ENCODE peak calls at places on chromosomes 1 and 21, in five cellular contexts. C is Caco-2, H is ovary, W is psoas muscle, L is lung. I is an unnamed sample.
A peak's percentile ranks its signal among the peaks of the same experiment; 100 is the strongest.

GRCh38 chr1:227785812-227786608 is 29.5 kb upstream of the PRSS38 start:
- DNase-seq in L (peak; percentile 26), H (no peak), W (peak; percentile 46), C (no peak), I (no peak)

GRCh38 chr21:42161401-42161956 is 57.5 kb upstream of the ABCG1 start:
- DNase-seq in W (no peak), L (no peak), C (no peak), H (no peak), I (no peak)

GRCh38 chr1:94705755-94706154 is 114.4 kb upstream of the SLC44A3 start:
- DNase-seq in H (no peak), L (no peak), C (no peak), W (no peak), I (no peak)

GRCh38 chr1:54402896-54403295 is 3.3 kb downstream of the SSBP3 start:
- DNase-seq in C (no peak), L (no peak), W (no peak), H (no peak), I (no peak)

GRCh38 chr1:184555665-184556641 is 169.1 kb downstream of the C1orf21 start:
- DNase-seq in W (no peak), C (no peak), H (no peak), L (no peak), I (no peak)

GRCh38 chr1:10155087-10155712 is 55.2 kb upstream of the KIF1B start:
- DNase-seq in H (no peak), C (no peak), W (no peak), L (no peak), I (no peak)

GRCh38 chr1:201259476-201260235 is 23.6 kb upstream of the PKP1 start:
- DNase-seq in C (no peak), H (no peak), W (no peak), L (no peak), I (no peak)

GRCh38 chr1:64387382-64388066 is 82.4 kb upstream of the CACHD1 start:
- DNase-seq in L (no peak), C (no peak), H (peak; percentile 35), W (no peak), I (no peak)

GRCh38 chr1:100791586-100791985 is 72.0 kb downstream of the VCAM1 start:
- DNase-seq in H (no peak), W (no peak), L (no peak), C (no peak), I (no peak)

GRCh38 chr1:203368624-203369451 is 17.9 kb upstream of the FMOD start:
- DNase-seq in L (peak; percentile 54), W (peak; percentile 85), H (peak; percentile 65), C (peak; percentile 34), I (no peak)

GRCh38 chr1:247331526-247332214 is at the start of gene ZNF496:
- DNase-seq in H (peak; percentile 92), L (peak; percentile 79), C (peak; percentile 91), W (peak; percentile 95), I (peak; percentile 89)

GRCh38 chr1:41622859-41623732 is 138.6 kb upstream of the EDN2 start:
- DNase-seq in L (no peak), W (no peak), C (no peak), H (no peak), I (no peak)

GRCh38 chr1:61956774-61957173 is 214.5 kb downstream of the PATJ start:
- DNase-seq in L (no peak), C (no peak), W (no peak), H (no peak), I (no peak)

GRCh38 chr1:6472391-6472790 is 6.4 kb upstream of the TNFRSF25 start:
- DNase-seq in W (no peak), H (no peak), C (peak; percentile 39), L (no peak), I (no peak)

GRCh38 chr1:56522680-56523079 is 56.7 kb downstream of the PLPP3 start:
- DNase-seq in L (no peak), H (no peak), W (no peak), C (no peak), I (no peak)

GRCh38 chr1:34693081-34693480 is 61.8 kb upstream of the GJB5 start:
- DNase-seq in H (no peak), W (no peak), L (no peak), C (no peak), I (no peak)

GRCh38 chr1:154474802-154475201 is 27.2 kb upstream of the TDRD10 start:
- DNase-seq in C (no peak), H (no peak), L (peak; percentile 81), W (no peak), I (no peak)

GRCh38 chr1:40802078-40803075 is 18.8 kb downstream of the KCNQ4 start:
- DNase-seq in L (peak; percentile 83), H (peak; percentile 90), W (peak; percentile 93), C (peak; percentile 32), I (peak; percentile 87)

GRCh38 chr1:46575300-46575699 is 23.9 kb upstream of the KNCN start:
- DNase-seq in C (no peak), L (no peak), H (no peak), W (no peak), I (peak; percentile 26)

GRCh38 chr21:21232320-21232719 is 234.1 kb downstream of the NCAM2 start:
- DNase-seq in W (no peak), L (no peak), H (no peak), C (peak; percentile 3), I (peak; percentile 4)

GRCh38 chr1:207393610-207394009 is 60.5 kb upstream of the CR2 start:
- DNase-seq in L (no peak), H (no peak), C (no peak), W (no peak), I (no peak)

DNA sequence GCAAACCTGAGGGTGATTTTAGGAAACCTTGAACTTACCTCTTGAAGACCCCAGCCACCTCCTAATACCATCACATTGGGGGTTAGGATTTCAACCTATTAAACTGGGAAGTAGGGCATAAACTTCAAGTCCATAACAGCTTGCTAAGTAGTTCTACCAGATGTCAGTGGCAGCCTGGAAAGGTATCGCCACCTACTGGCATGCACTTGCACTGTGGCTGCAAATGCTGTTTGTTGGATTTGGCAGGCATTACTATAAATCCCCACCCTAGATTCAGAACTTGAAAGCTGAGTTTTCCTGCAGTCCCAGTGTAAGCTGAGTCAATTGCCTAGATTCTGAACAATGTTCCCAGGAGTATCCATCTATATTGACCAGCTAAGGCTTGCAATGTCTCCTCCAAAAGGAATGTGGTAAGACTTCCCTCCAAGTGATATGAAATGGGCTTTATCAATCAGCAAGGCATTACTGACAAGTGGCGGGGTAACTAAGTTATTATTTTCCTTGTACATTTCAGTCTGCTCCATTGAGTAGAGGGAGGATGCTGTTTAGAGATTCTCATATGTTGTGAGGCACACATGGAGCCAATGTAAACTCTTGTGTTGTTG is 474.5 kb downstream of the PTPRC start:
- DNase-seq in L (peak; percentile 53), H (no peak), C (peak; percentile 59), W (no peak), I (peak; percentile 29)
- TF ChIP-seq CTCF in L (peak; percentile 74), H (no peak), C (peak; percentile 71), W (peak; percentile 40), I (peak; percentile 58)

GRCh38 chr1:243712890-243713425 is 137.1 kb downstream of the AKT3 start:
- DNase-seq in L (no peak), H (no peak), W (no peak), C (no peak), I (no peak)
- TF ChIP-seq CTCF in L (no peak), H (no peak), W (peak; percentile 8), C (peak; percentile 21), I (no peak)

GRCh38 chr1:3419415-3420204 is 34.9 kb upstream of the ARHGEF16 start:
- DNase-seq in L (no peak), H (no peak), W (no peak), C (no peak), I (no peak)

GRCh38 chr1:3415260-3415952 is 39.1 kb upstream of the ARHGEF16 start:
- DNase-seq in W (no peak), C (no peak), H (no peak), L (no peak), I (no peak)

GRCh38 chr1:3417954-3418353 is 36.5 kb upstream of the ARHGEF16 start:
- DNase-seq in C (no peak), H (no peak), W (no peak), L (no peak), I (no peak)

GRCh38 chr1:3418600-3418999 is 35.9 kb upstream of the ARHGEF16 start:
- DNase-seq in W (no peak), L (no peak), H (no peak), C (no peak), I (no peak)

DNA sequence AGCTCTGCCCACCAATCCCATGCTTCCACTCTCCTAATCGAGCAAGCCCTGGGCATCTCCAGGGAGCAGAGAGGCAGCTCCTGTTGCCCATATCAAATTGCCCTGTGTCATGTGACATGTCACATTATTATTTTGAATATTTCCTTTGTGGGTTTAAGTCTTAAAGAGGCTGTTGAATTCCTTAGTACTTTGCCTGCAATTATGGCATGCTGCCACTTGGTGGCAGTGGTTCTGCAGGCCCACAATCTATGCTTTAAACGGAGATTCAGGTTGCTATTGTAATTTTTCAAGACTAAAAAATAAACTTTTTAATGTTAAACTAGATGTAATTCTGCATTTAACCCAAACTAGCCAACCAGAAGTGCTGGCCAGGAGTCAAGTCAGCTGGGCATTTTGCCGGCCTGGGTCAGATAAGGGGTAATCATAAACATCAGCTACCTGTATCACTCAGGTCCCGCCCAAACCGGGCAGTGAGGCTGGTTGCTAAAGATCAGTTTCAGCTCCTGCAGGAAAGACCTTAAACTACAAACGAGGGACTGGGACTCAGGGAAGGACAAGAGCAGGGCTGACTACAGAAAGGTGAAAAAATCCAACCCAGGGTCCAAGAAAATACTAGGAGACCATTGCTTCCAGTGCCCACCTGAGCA is 37.3 kb upstream of the ARHGEF16 start:
- DNase-seq in W (no peak), H (no peak), C (no peak), L (no peak), I (no peak)
- TF ChIP-seq CTCF in W (peak; percentile 21), H (no peak), C (peak; percentile 16), L (no peak), I (peak; percentile 42)

GRCh38 chr1:42925132-42925769 is 33.4 kb downstream of the SLC2A1 start:
- DNase-seq in L (no peak), C (no peak), W (no peak), H (no peak), I (no peak)

GRCh38 chr1:42923367-42924248 is 35.1 kb downstream of the SLC2A1 start:
- DNase-seq in C (no peak), L (no peak), W (no peak), H (no peak), I (peak; percentile 21)

GRCh38 chr1:42926235-42926869 is 32.3 kb downstream of the SLC2A1 start:
- DNase-seq in C (no peak), L (no peak), W (no peak), H (no peak), I (no peak)

GRCh38 chr1:42922687-42923366 is 35.8 kb downstream of the SLC2A1 start:
- DNase-seq in L (peak; percentile 45), H (no peak), W (no peak), C (peak; percentile 74), I (peak; percentile 38)

DNA sequence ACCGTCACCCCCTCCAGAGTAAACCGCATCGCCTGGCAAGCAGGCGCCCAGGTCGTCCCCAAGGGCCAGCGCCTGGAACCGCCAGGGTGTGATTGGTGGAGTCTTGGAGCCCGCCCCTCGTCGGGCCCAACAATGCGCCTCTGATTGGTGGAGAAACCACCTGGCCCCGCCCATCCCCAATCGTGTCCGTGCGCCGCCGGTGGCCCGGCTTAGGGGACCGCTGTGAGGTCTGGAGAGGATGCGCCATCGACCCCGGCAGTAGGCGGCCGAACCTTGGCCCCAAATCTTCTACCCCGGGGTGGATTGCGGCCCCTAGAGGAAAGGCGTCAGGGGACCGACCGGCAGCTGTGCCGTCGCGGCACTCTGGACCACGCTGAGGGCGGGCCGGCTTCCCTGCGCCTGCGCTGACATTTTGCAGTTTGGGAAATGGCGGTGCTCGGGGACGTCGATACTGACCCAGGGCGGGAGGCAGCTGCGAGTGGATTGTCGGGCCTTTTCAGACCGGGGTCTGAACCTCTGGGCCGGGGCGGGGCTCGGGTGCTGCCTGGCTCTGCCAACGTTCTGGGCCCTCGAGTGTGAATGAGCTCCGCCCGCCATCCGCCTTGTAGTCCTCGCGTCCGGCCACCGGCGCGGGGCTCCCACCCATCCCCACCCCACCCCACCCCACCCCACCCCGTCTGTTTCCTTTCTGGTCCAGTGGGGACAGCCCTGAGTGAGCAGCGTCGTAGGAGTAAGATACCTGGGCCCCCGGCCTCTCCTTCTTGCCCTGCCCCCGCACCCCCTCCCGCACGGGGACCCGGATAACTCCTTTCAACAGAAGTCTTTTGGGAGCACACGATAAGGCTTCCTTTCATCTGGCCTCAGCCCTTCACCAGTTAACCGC is 34.2 kb downstream of the SLC2A1 start:
- DNase-seq in L (peak; percentile 93), W (peak; percentile 95), H (peak; percentile 94), C (peak; percentile 67), I (peak; percentile 96)
- TF ChIP-seq CTCF in L (no peak), W (no peak), H (no peak), C (no peak), I (no peak)